ENCODE peak calls at places on chromosomes 12 and 14, in five cellular contexts. C, U, Z, R and P are unnamed samples.

GRCh38 chr12:53324113-53324778 is 2.8 kb upstream of the AAAS start:
- DNase-seq in C (peak), U (no peak), Z (peak), R (peak), P (peak)

GRCh38 chr12:114018669-114019068 is 52.5 kb upstream of the RBM19 start:
- DNase-seq in C (peak), U (no peak), Z (no peak), R (no peak), P (no peak)

GRCh38 chr12:3523058-3523457 is 32.1 kb downstream of the PRMT8 start:
- DNase-seq in C (no peak), U (no peak), Z (no peak), R (no peak), P (no peak)

GRCh38 chr12:100141666-100141997 is 1.0 kb downstream of the BLTP3B start:
- DNase-seq in C (no peak), U (no peak), Z (no peak), R (peak), P (peak)

GRCh38 chr12:117129391-117129790 is 30.2 kb upstream of the TESC start:
- DNase-seq in C (no peak), U (no peak), Z (no peak), R (no peak), P (no peak)

GRCh38 chr14:72154645-72155378 is 222.6 kb downstream of the RGS6 start:
- DNase-seq in C (no peak), U (no peak), Z (no peak), R (no peak), P (no peak)

GRCh38 chr12:65632131-65632855 is 192.0 kb upstream of the HMGA2 start:
- DNase-seq in C (no peak), U (no peak), Z (no peak), R (peak), P (no peak)

GRCh38 chr12:5258498-5258897 is 173.4 kb upstream of the NTF3 start:
- DNase-seq in C (no peak), U (no peak), Z (no peak), R (no peak), P (no peak)

GRCh38 chr14:73238262-73238852 is 1.1 kb downstream of the PAPLN start:
- DNase-seq in C (no peak), U (no peak), Z (no peak), R (no peak), P (no peak)

GRCh38 chr14:19743256-19743655 is at the start of gene OR4Q3:
- DNase-seq in C (no peak), U (no peak), Z (no peak), R (no peak), P (no peak)

GRCh38 chr12:87428701-87429277 is 600.4 kb downstream of the C12orf50 start:
- DNase-seq in C (no peak), U (no peak), Z (no peak), R (no peak), P (no peak)

GRCh38 chr12:54258286-54258685 is 21.6 kb downstream of the CBX5 start:
- DNase-seq in C (no peak), U (no peak), Z (no peak), R (no peak), P (no peak)

GRCh38 chr14:96294246-96294645 is 38.2 kb downstream of the BDKRB1 start:
- DNase-seq in C (no peak), U (no peak), Z (no peak), R (no peak), P (no peak)

GRCh38 chr12:14185441-14186192 is 179.9 kb upstream of the ATF7IP start:
- DNase-seq in C (peak), U (no peak), Z (peak), R (peak), P (peak)

GRCh38 chr14:55073856-55074255 is 22.4 kb downstream of the MAPK1IP1L start:
- DNase-seq in C (no peak), U (no peak), Z (no peak), R (no peak), P (no peak)

GRCh38 chr12:66823857-66824570 is 145.1 kb upstream of the GRIP1 start:
- DNase-seq in C (peak), U (no peak), Z (no peak), R (no peak), P (no peak)

GRCh38 chr12:92502417-92503028 is 200.3 kb upstream of the PLEKHG7 start:
- DNase-seq in C (no peak), U (no peak), Z (no peak), R (peak), P (no peak)

GRCh38 chr12:28550757-28551381 is 360.6 kb downstream of the CCDC91 start:
- DNase-seq in C (no peak), U (no peak), Z (no peak), R (no peak), P (no peak)